ENCODE peak calls at places on chromosomes 16 and 17, in four cellular contexts. E is IMR-90, P is H9, Q is neuronal stem cell. D is an unnamed sample.

GRCh38 chr17:4604111-4604644 is 19.8 kb downstream of the SMTNL2 start:
- DNase-seq in P (no peak), E (peak; percentile 62), Q (no peak), D (peak; percentile 43)

GRCh38 chr17:73126716-73127473 is 34.4 kb upstream of the SLC39A11 start:
- DNase-seq in E (peak; percentile 13), Q (no peak), P (no peak), D (no peak)

GRCh38 chr16:83458612-83459011 is 349.2 kb upstream of the HSBP1 start:
- DNase-seq in E (peak; percentile 80), P (no peak), Q (no peak), D (peak; percentile 54)

GRCh38 chr16:89200850-89201466 is 621 bp upstream of the SLC22A31 start:
- DNase-seq in P (peak; percentile 40), E (no peak), Q (no peak), D (no peak)

GRCh38 chr17:38916771-38917170 is 8.6 kb upstream of the LASP1NB start:
- DNase-seq in E (no peak), Q (no peak), P (no peak), D (no peak)

GRCh38 chr17:82775033-82775823 is 23.4 kb downstream of the TBCD start:
- DNase-seq in P (peak; percentile 91), Q (peak; percentile 43), E (no peak), D (peak; percentile 45)

GRCh38 chr16:16133943-16134604 is 89.2 kb downstream of the ABCC6 start:
- DNase-seq in P (no peak), E (no peak), Q (no peak), D (peak; percentile 13)

GRCh38 chr17:29066603-29067002 is 23.7 kb downstream of the PIPOX start:
- DNase-seq in Q (no peak), E (no peak), P (no peak), D (no peak)

GRCh38 chr17:59435238-59435637 is 103.8 kb downstream of the YPEL2 start:
- DNase-seq in E (peak; percentile 70), Q (no peak), P (no peak), D (peak; percentile 74)

GRCh38 chr16:87707097-87707496 is 58.7 kb downstream of the KLHDC4 start:
- DNase-seq in E (no peak), P (peak; percentile 74), Q (no peak), D (no peak)
- H3K4me2 ChIP-seq in E (no peak overlapping the region), P (no peak overlapping the region), Q (no peak overlapping the region), D (no peak overlapping the region)

GRCh38 chr17:10025224-10025623 is 120.2 kb upstream of the RCVRN start:
- DNase-seq in Q (no peak), E (no peak), P (no peak), D (no peak)

GRCh38 chr17:10022416-10022815 is 117.3 kb upstream of the RCVRN start:
- DNase-seq in E (no peak), P (no peak), Q (no peak), D (no peak)

GRCh38 chr17:10029129-10029528 is 124.1 kb upstream of the RCVRN start:
- DNase-seq in E (no peak), P (no peak), Q (no peak), D (no peak)

GRCh38 chr17:10025976-10026785 is 121.1 kb upstream of the RCVRN start:
- DNase-seq in P (peak; percentile 56), E (no peak), Q (peak; percentile 33), D (no peak)

GRCh38 chr17:10026786-10027046 is 121.6 kb upstream of the RCVRN start:
- DNase-seq in Q (no peak), P (no peak), E (no peak), D (no peak)
- H4K91ac ChIP-seq in Q (no peak overlapping the region), P (no peak overlapping the region), E (no peak overlapping the region), D (no peak overlapping the region)

GRCh38 chr17:7260601-7261376 is 1.5 kb downstream of the CLDN7 start:
- DNase-seq in Q (no peak), P (peak; percentile 89), E (no peak), D (no peak)
- H3K23ac ChIP-seq in Q (peak overlapping the region; percentile 91), P (no peak overlapping the region), E (peak overlapping the region; percentile 45), D (peak overlapping the region; percentile 91)

GRCh38 chr16:7217797-7218196 is 114.8 kb upstream of the RBFOX1 start:
- DNase-seq in E (no peak), Q (no peak), P (no peak), D (no peak)

GRCh38 chr16:7221157-7221556 is 111.5 kb upstream of the RBFOX1 start:
- DNase-seq in P (no peak), E (no peak), Q (no peak), D (no peak)

GRCh38 chr16:7218936-7219335 is 113.7 kb upstream of the RBFOX1 start:
- DNase-seq in Q (peak; percentile 30), E (no peak), P (no peak), D (no peak)

GRCh38 chr16:7211781-7212180 is 120.9 kb upstream of the RBFOX1 start:
- DNase-seq in E (no peak), P (no peak), Q (no peak), D (no peak)

DNA sequence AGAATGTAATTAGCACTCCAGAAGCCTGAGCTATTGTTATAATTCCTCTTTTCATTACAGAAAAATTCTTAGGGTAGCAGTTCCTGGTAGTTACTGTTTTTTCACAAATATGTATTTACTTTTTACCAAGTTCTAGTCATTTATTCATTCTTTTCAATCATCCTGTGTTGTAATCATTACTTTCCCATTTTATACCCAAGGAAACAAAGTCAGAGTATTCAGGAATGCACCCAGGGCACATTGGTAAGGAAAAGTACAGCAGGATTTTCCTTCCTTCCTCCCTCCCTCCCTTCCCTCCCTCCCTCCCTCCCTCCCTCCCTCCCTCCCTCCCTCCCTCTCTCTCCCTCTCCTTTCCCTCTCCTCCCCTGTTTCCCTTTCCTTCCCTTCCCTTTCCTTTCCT is 115.9 kb upstream of the RBFOX1 start:
- DNase-seq in Q (no peak), E (no peak), P (no peak), D (no peak)
- H3K4me2 ChIP-seq in Q (no peak overlapping the region), E (no peak overlapping the region), P (no peak overlapping the region), D (no peak overlapping the region)

D was measured in mesenchymal stem cell.